ENCODE peak calls at places on chromosome 5, in ten cellular contexts. K is CD8-positive, alpha-beta T cell; L is endodermal cell; Q is cardiac muscle cell; N is OCI-LY7; S is esophagus squamous epithelium; X is heart right ventricle; U is fibroblast of lung; G is prostate gland; Y is brain microvascular endothelial cell. D is an unnamed sample.
A peak's percentile ranks its signal among the peaks of the same experiment; 100 is the strongest.

GRCh38 chr5:88889165-88890069 is 6.4 kb upstream of the MEF2C start:
- DNase-seq in K (no peak), L (peak; percentile 79), Q (peak; percentile 71), N (no peak), S (peak; percentile 13), X (peak; percentile 71), U (peak; percentile 59), G (no peak), Y (no peak), D (no peak)

GRCh38 chr5:43190755-43191603 is 1.0 kb upstream of the NIM1K start:
- DNase-seq in K (no peak), L (no peak), Q (peak; percentile 63), N (no peak), S (no peak), X (no peak), U (peak; percentile 52), G (no peak), Y (peak; percentile 42), D (no peak)

GRCh38 chr5:175685701-175686350 is 28.0 kb downstream of the HRH2 start:
- DNase-seq in K (no peak), L (no peak), Q (no peak), N (no peak), S (no peak), X (no peak), U (no peak), G (no peak), Y (no peak), D (no peak)

GRCh38 chr5:40877371-40877988 is 31.8 kb upstream of the C7 start:
- DNase-seq in K (no peak), L (peak; percentile 19), Q (no peak), N (no peak), S (no peak), X (no peak), U (no peak), G (no peak), Y (no peak), D (no peak)

GRCh38 chr5:82105457-82105856 is 133.6 kb downstream of the ATG10 start:
- DNase-seq in K (no peak), L (no peak), Q (no peak), N (no peak), S (no peak), X (no peak), U (peak; percentile 10), G (no peak), Y (no peak), D (no peak)

GRCh38 chr5:61969347-61969746 is 336.7 kb upstream of the KIF2A start:
- DNase-seq in K (no peak), L (no peak), Q (no peak), N (no peak), S (no peak), X (no peak), U (peak; percentile 1), G (no peak), Y (no peak), D (no peak)

GRCh38 chr5:33734541-33734940 is 157.2 kb downstream of the ADAMTS12 start:
- DNase-seq in K (no peak), L (no peak), Q (peak; percentile 61), N (no peak), S (no peak), X (no peak), U (no peak), G (no peak), Y (peak; percentile 53), D (no peak)

GRCh38 chr5:488744-489688 is 35.2 kb downstream of the SLC9A3 start:
- DNase-seq in K (no peak), L (no peak), Q (peak; percentile 48), N (no peak), S (no peak), X (no peak), U (no peak), G (no peak), Y (no peak), D (peak; percentile 55)

GRCh38 chr5:112366987-112367386 is 52.1 kb downstream of the EPB41L4A start:
- DNase-seq in K (no peak), L (peak; percentile 76), Q (no peak), N (peak; percentile 8), S (no peak), X (no peak), U (no peak), G (no peak), Y (no peak), D (peak; percentile 14)

GRCh38 chr5:43152946-43153345 is 32.2 kb downstream of the ZNF131 start:
- DNase-seq in K (no peak), L (no peak), Q (no peak), N (no peak), S (no peak), X (no peak), U (peak; percentile 71), G (no peak), Y (no peak), D (no peak)

GRCh38 chr5:17910318-17910717 is 276.1 kb downstream of the TAF11L14 start:
- DNase-seq in K (no peak), L (no peak), Q (no peak), N (no peak), S (no peak), X (no peak), U (peak; percentile 23), G (no peak), Y (no peak), D (no peak)

GRCh38 chr5:55638455-55638854 is 73.7 kb downstream of the SLC38A9 start:
- DNase-seq in K (no peak), L (no peak), Q (no peak), N (no peak), S (no peak), X (no peak), U (peak; percentile 68), G (peak; percentile 35), Y (no peak), D (no peak)

GRCh38 chr5:92556747-92557146 is 1024.3 kb downstream of the NR2F1-AS1 start:
- DNase-seq in K (no peak), L (no peak), Q (no peak), N (no peak), S (no peak), X (no peak), U (no peak), G (no peak), Y (no peak), D (no peak)

GRCh38 chr5:65767565-65767964 is 45.6 kb downstream of the NLN start:
- DNase-seq in K (no peak), L (no peak), Q (no peak), N (no peak), S (no peak), X (no peak), U (no peak), G (no peak), Y (no peak), D (no peak)

GRCh38 chr5:65766781-65767180 is 44.8 kb downstream of the NLN start:
- DNase-seq in K (no peak), L (no peak), Q (no peak), N (no peak), S (no peak), X (no peak), U (no peak), G (no peak), Y (no peak), D (no peak)

GRCh38 chr5:65768723-65769122 is 46.7 kb downstream of the NLN start:
- DNase-seq in K (no peak), L (no peak), Q (no peak), N (no peak), S (no peak), X (no peak), U (no peak), G (no peak), Y (no peak), D (no peak)

GRCh38 chr5:65771266-65771665 is 49.3 kb downstream of the NLN start:
- DNase-seq in K (no peak), L (no peak), Q (no peak), N (no peak), S (no peak), X (no peak), U (no peak), G (no peak), Y (no peak), D (no peak)

GRCh38 chr5:65769539-65769938 is 47.5 kb downstream of the NLN start:
- DNase-seq in K (no peak), L (no peak), Q (no peak), N (no peak), S (no peak), X (no peak), U (peak; percentile 91), G (no peak), Y (peak; percentile 59), D (no peak)
- H3K27ac ChIP-seq in K (no peak overlapping the region), L (no peak overlapping the region), Q (no peak overlapping the region), N (no peak overlapping the region), S (no peak overlapping the region), X (no peak overlapping the region), U (peak overlapping the region; percentile 40), G (no peak overlapping the region), Y (peak overlapping the region; percentile 40), D (no peak overlapping the region)

GRCh38 chr5:138789771-138790242 is 36.6 kb downstream of the CTNNA1 start:
- DNase-seq in K (no peak), L (peak; percentile 55), Q (peak; percentile 62), N (peak; percentile 48), S (no peak), X (no peak), U (peak; percentile 57), G (no peak), Y (peak; percentile 22), D (no peak)
- TF ChIP-seq CTCF in K (peak; percentile 59), L (peak; percentile 88), Q (peak; percentile 60), N (peak; percentile 88), S (peak; percentile 30), X (peak; percentile 64), U (peak; percentile 78), G (peak; percentile 27), Y (peak; percentile 65), D (peak; percentile 71)

DNA sequence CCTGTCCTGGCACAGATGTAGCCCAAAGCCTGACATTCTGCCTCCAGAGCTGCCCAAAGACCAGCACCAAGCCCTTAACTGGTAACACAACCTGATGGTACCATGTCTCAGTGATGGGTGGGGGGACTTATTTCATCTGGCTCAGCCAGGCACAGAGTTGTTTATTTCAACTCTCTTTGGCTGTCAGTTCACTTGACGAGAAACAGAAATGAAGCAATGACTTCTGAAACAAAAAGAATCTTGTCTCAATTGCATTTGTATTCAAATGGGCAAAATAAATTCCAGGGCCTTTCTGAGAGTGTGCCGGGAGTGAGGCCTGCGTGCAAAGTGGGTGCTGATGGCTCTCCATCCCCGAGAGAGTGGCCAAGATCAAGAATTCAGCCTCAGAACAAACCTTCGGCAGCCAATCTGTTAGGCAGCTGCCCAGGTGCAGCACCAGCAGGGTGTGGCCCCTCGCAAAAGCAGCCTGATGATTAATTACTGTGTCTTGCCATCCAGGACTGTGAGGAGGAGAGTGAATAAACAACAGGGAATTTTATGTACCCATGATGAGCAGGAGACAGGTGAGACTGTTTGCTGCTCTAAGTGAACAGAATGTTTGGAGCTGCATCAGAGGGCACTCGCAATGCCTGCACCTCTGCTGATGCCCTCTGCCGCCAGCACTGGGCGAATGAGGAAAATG is 238.0 kb downstream of the HSPA4 start:
- DNase-seq in K (no peak), L (no peak), Q (peak; percentile 22), N (no peak), S (no peak), X (no peak), U (no peak), G (peak; percentile 60), Y (no peak), D (no peak)
- H3K27ac ChIP-seq in K (no peak overlapping the region), L (no peak overlapping the region), Q (no peak overlapping the region), N (no peak overlapping the region), S (no peak overlapping the region), X (no peak overlapping the region), U (no peak overlapping the region), G (no peak overlapping the region), Y (no peak overlapping the region), D (no peak overlapping the region)

DNA sequence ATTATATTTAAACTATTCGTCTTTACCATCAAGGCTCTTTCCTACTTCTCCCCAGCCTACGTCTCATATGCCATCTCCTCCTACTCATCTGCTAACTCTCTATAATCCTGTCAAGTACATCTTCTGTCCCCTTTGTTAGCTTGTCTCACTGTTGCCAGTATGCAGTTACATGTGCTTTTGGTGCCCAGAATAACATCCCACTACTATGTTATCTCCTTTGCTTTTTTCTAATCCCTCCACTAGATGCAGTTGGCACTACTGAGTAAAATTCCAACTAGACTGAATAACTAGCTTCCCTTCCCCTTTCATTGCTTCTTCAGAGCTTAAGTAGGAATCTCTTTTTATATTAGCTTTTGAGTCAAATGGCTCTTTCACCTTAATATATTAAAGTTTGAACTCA is 3.0 kb upstream of the ARRDC3 start:
- DNase-seq in K (no peak), L (no peak), Q (no peak), N (no peak), S (no peak), X (no peak), U (no peak), G (no peak), Y (no peak), D (no peak)
- TF ChIP-seq CTCF in K (no peak), L (peak; percentile 40), Q (peak; percentile 5), N (no peak), S (no peak), X (no peak), U (peak; percentile 14), G (no peak), Y (no peak), D (no peak)

D was measured in WERI-Rb-1.